ENCODE peak calls at places on chromosomes 11 and 22, in four cellular contexts. V is dorsolateral prefrontal cortex, J is tibial artery, K is choroid plexus epithelial cell. F is an unnamed sample.

GRCh38 chr11:95092549-95093324 is 3.1 kb downstream of the ENDOD1 start:
- DNase-seq in V (no peak), J (no peak), K (peak; percentile 84), F (no peak)

GRCh38 chr22:43848366-43849171 is 13.7 kb downstream of the SULT4A1 start:
- DNase-seq in V (peak; percentile 19), J (peak; percentile 55), K (peak; percentile 65), F (no peak)

GRCh38 chr11:11752688-11753087 is 89.1 kb upstream of the USP47 start:
- DNase-seq in V (no peak), J (no peak), K (no peak), F (no peak)

GRCh38 chr22:28009272-28009827 is 90.3 kb upstream of the PITPNB start:
- DNase-seq in V (peak; percentile 75), J (peak; percentile 80), K (peak; percentile 90), F (peak; percentile 77)

GRCh38 chr11:65891180-65892136 is 985 bp downstream of the CCDC85B start:
- DNase-seq in V (no peak), J (peak; percentile 80), K (no peak), F (no peak)

GRCh38 chr11:70498976-70499801 is 100.9 kb downstream of the CTTN start:
- DNase-seq in V (peak; percentile 13), J (no peak), K (no peak), F (no peak)

GRCh38 chr11:117822522-117823033 is 2.0 kb downstream of the FXYD2 start:
- DNase-seq in V (no peak), J (peak; percentile 53), K (no peak), F (no peak)

GRCh38 chr11:130827697-130828377 is 88.4 kb downstream of the SNX19 start:
- DNase-seq in V (no peak), J (peak; percentile 90), K (peak; percentile 85), F (no peak)

GRCh38 chr11:127070808-127071207 is 70.2 kb upstream of the KIRREL3 start:
- DNase-seq in V (no peak), J (no peak), K (no peak), F (no peak)

GRCh38 chr11:367956-368413 is 1.3 kb upstream of the B4GALNT4 start:
- DNase-seq in V (no peak), J (no peak), K (no peak), F (no peak)

GRCh38 chr22:37792494-37792893 is 15.2 kb upstream of the GCAT start:
- DNase-seq in V (no peak), J (no peak), K (no peak), F (no peak)

GRCh38 chr22:46417268-46417580 is 81.7 kb downstream of the TRMU start:
- DNase-seq in V (no peak), J (no peak), K (no peak), F (no peak)

GRCh38 chr11:46338988-46339666 is 8.1 kb upstream of the DGKZ start:
- DNase-seq in V (no peak), J (no peak), K (peak; percentile 32), F (no peak)

GRCh38 chr11:69008774-69009440 is 4.1 kb downstream of the MRGPRF start:
- DNase-seq in V (no peak), J (peak; percentile 97), K (peak; percentile 95), F (peak; percentile 86)

GRCh38 chr22:42624551-42625106 is 9.9 kb upstream of the POLDIP3 start:
- DNase-seq in V (no peak), J (no peak), K (no peak), F (no peak)

GRCh38 chr11:47152126-47152952 is 24.3 kb downstream of the ARFGAP2 start:
- DNase-seq in V (no peak), J (no peak), K (peak; percentile 40), F (no peak)

GRCh38 chr11:66373261-66373660 is 1.7 kb upstream of the SLC29A2 start:
- DNase-seq in V (no peak), J (no peak), K (no peak), F (no peak)

GRCh38 chr11:40187092-40187403 is 1272.4 kb downstream of the LRRC4C start:
- DNase-seq in V (no peak), J (no peak), K (no peak), F (no peak)

GRCh38 chr22:19386248-19386647 is 45.3 kb downstream of the HIRA start:
- DNase-seq in V (no peak), J (no peak), K (no peak), F (no peak)

GRCh38 chr22:19753996-19754700 is 6.4 kb upstream of the TBX1 start:
- DNase-seq in V (no peak), J (no peak), K (no peak), F (no peak)

GRCh38 chr22:35335468-35335867 is 35.8 kb downstream of the TOM1 start:
- DNase-seq in V (no peak), J (no peak), K (no peak), F (no peak)

GRCh38 chr11:33585564-33585963 is 115.1 kb downstream of the C11orf91 start:
- DNase-seq in V (no peak), J (no peak), K (peak; percentile 23), F (no peak)

GRCh38 chr11:30911247-30911646 is 325.1 kb upstream of the MPPED2 start:
- DNase-seq in V (no peak), J (no peak), K (no peak), F (no peak)

GRCh38 chr22:44312766-44313165 is at the start of gene SHISAL1:
- DNase-seq in V (no peak), J (no peak), K (peak; percentile 58), F (no peak)

GRCh38 chr11:20512869-20513268 is 86.5 kb upstream of the SLC6A5 start:
- DNase-seq in V (no peak), J (no peak), K (no peak), F (no peak)

GRCh38 chr22:50302041-50302541 is 5.4 kb downstream of the PLXNB2 start:
- DNase-seq in V (no peak), J (no peak), K (no peak), F (no peak)

GRCh38 chr11:27233654-27234042 is 129.4 kb downstream of the CCDC34 start:
- DNase-seq in V (no peak), J (no peak), K (no peak), F (no peak)

GRCh38 chr11:2802389-2803185 is 83.0 kb downstream of the CDKN1C start:
- DNase-seq in V (no peak), J (peak; percentile 64), K (no peak), F (no peak)

GRCh38 chr11:93842461-93842860 is 8.0 kb downstream of the VSTM5 start:
- DNase-seq in V (no peak), J (no peak), K (peak; percentile 38), F (peak; percentile 45)

GRCh38 chr22:30872282-30873041 is 96.1 kb downstream of the MORC2 start:
- DNase-seq in V (peak; percentile 19), J (peak; percentile 41), K (no peak), F (no peak)

GRCh38 chr22:25111579-25112517 is 87.8 kb upstream of the CRYBB3 start:
- DNase-seq in V (no peak), J (peak; percentile 89), K (no peak), F (no peak)

GRCh38 chr22:31230871-31231621 is 18.9 kb downstream of the LIMK2 start:
- DNase-seq in V (no peak), J (no peak), K (peak; percentile 88), F (no peak)

GRCh38 chr22:49767355-49768062 is 60.2 kb downstream of the BRD1 start:
- DNase-seq in V (no peak), J (peak; percentile 32), K (peak; percentile 76), F (peak; percentile 8)

DNA sequence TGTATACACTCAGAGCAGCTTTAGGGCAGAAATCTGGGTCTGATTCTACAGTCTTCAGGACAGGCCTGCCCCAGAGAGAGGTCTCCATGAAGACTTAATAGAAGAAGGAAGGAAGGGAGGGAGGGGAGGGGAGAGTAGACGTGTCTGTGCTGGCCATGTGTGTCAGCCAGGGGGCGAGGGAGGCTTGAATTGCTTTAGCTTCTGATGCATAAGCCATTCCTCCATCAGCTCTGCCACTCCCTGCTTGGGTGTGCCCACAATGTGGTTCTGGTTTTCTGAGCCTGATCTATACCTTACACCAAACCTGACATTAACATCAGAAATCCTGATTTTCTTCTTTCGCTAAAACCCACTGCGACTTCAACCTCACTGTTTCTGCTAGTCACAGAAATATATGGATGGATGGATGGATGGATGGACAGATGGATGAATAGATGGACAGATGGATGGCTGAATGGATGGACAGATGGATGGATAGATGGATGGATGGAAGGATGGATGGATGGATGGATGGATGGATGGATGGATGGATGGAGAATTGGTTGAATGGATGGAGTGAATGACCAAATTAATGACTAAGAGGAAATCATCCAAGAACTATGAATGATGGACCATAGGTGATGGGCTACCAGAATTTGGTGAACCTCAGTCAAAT is 56.5 kb upstream of the PRDM11 start:
- DNase-seq in V (no peak), J (no peak), K (peak; percentile 55), F (no peak)
- TF ChIP-seq CTCF in V (no peak), J (no peak), K (peak; percentile 49), F (peak; percentile 19)

GRCh38 chr11:134544095-134544815 is 132.2 kb upstream of the B3GAT1 start:
- DNase-seq in V (no peak), J (no peak), K (no peak), F (no peak)
- H3K4me3 ChIP-seq in V (no peak overlapping the region), J (no peak overlapping the region), K (no peak overlapping the region), F (no peak overlapping the region)

GRCh38 chr11:77071671-77072605 is 5.2 kb downstream of the CAPN5 start:
- DNase-seq in V (peak; percentile 11), J (peak; percentile 59), K (peak; percentile 24), F (no peak)

GRCh38 chr11:77074205-77074604 is 7.4 kb downstream of the CAPN5 start:
- DNase-seq in V (no peak), J (peak; percentile 60), K (no peak), F (no peak)

GRCh38 chr11:77074626-77075221 is 8.0 kb downstream of the CAPN5 start:
- DNase-seq in V (no peak), J (peak; percentile 57), K (no peak), F (no peak)

GRCh38 chr11:77072851-77073327 is 6.1 kb downstream of the CAPN5 start:
- DNase-seq in V (no peak), J (peak; percentile 48), K (no peak), F (no peak)

GRCh38 chr11:77073328-77074001 is 6.7 kb downstream of the CAPN5 start:
- DNase-seq in V (peak; percentile 41), J (peak; percentile 94), K (peak; percentile 98), F (peak; percentile 62)
- TF ChIP-seq CTCF in V (no peak), J (peak; percentile 41), K (peak; percentile 81), F (peak; percentile 54)

DNA sequence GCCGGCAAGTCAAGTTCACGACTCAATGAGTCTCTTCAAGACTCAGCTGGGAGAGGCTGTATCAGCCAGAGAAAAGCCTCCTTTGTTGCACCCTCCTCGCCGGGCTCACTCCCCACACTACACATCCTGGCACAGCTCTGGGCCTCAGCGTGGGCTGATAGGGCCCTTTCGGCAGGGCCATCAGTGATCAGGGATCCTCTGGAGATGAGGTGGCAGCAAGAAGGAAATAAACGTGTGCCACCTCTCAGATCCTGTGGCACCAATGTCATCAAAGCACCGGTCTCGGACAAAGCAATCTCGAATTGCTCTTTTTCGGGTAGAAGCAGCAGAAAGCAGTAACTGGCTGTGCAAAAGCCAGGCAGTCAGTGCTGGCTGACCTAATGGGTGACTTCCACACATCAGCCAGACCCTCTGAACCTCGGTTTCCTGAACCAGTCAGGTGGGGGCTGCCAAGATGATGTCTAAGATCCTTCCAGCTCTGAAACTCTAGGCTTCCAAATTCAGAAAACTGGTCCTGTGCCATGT is 2.1 kb downstream of the EHD1 start:
- DNase-seq in V (no peak), J (no peak), K (no peak), F (no peak)
- H3K4me3 ChIP-seq in V (peak overlapping the region; percentile 93), J (peak overlapping the region; percentile 71), K (peak overlapping the region; percentile 95), F (peak overlapping the region; percentile 95)

F was measured in retinal pigment epithelial cell.